ENCODE peak calls at places on chromosomes 2 and 18, in five cellular contexts. One of them, this sample, is unnamed.

GRCh38 chr18:3402962-3403585 is 46.9 kb upstream of the TGIF1 start:
- DNase-seq in hepatocyte: peak
- DNase-seq in psoas muscle: no peak
- DNase-seq in foreskin fibroblast: peak
- DNase-seq in fibroblast of lung: peak
- DNase-seq in this sample: no peak

GRCh38 chr2:69619725-69620124 is 23.8 kb downstream of the AAK1 start:
- DNase-seq in fibroblast of lung: no peak
- DNase-seq in hepatocyte: no peak
- DNase-seq in foreskin fibroblast: no peak
- DNase-seq in psoas muscle: no peak
- DNase-seq in this sample: no peak

GRCh38 chr2:49162151-49162550 is 7.8 kb upstream of the FSHR start:
- DNase-seq in hepatocyte: peak
- DNase-seq in fibroblast of lung: no peak
- DNase-seq in foreskin fibroblast: no peak
- DNase-seq in psoas muscle: no peak
- DNase-seq in this sample: no peak

GRCh38 chr18:54232485-54233227 is 8.2 kb upstream of the MBD2 start:
- DNase-seq in foreskin fibroblast: no peak
- DNase-seq in psoas muscle: no peak
- DNase-seq in fibroblast of lung: no peak
- DNase-seq in hepatocyte: no peak
- DNase-seq in this sample: no peak

GRCh38 chr2:149399934-149400615 is 69.7 kb downstream of the LYPD6 start:
- DNase-seq in fibroblast of lung: peak
- DNase-seq in hepatocyte: no peak
- DNase-seq in psoas muscle: no peak
- DNase-seq in foreskin fibroblast: no peak
- DNase-seq in this sample: no peak

GRCh38 chr2:51921076-51921475 is 889.1 kb upstream of the NRXN1 start:
- DNase-seq in foreskin fibroblast: no peak
- DNase-seq in fibroblast of lung: no peak
- DNase-seq in psoas muscle: no peak
- DNase-seq in hepatocyte: no peak
- DNase-seq in this sample: no peak

GRCh38 chr2:9686061-9686460 is 55.3 kb upstream of the YWHAQ start:
- DNase-seq in foreskin fibroblast: no peak
- DNase-seq in fibroblast of lung: no peak
- DNase-seq in hepatocyte: no peak
- DNase-seq in psoas muscle: no peak
- DNase-seq in this sample: no peak

GRCh38 chr2:231039821-231040364 is 2.6 kb downstream of the C2orf72 start:
- DNase-seq in foreskin fibroblast: no peak
- DNase-seq in psoas muscle: no peak
- DNase-seq in fibroblast of lung: no peak
- DNase-seq in hepatocyte: no peak
- DNase-seq in this sample: no peak

GRCh38 chr2:1707771-1708351 is 36.5 kb downstream of the PXDN start:
- DNase-seq in hepatocyte: peak
- DNase-seq in foreskin fibroblast: peak
- DNase-seq in fibroblast of lung: peak
- DNase-seq in psoas muscle: peak
- DNase-seq in this sample: no peak

GRCh38 chr18:74549591-74550104 is 15.3 kb downstream of the CNDP1 start:
- DNase-seq in foreskin fibroblast: no peak
- DNase-seq in hepatocyte: no peak
- DNase-seq in psoas muscle: no peak
- DNase-seq in fibroblast of lung: no peak
- DNase-seq in this sample: no peak

GRCh38 chr2:172256886-172257285 is 154.2 kb upstream of the DLX2 start:
- DNase-seq in psoas muscle: no peak
- DNase-seq in foreskin fibroblast: peak
- DNase-seq in fibroblast of lung: no peak
- DNase-seq in hepatocyte: no peak
- DNase-seq in this sample: no peak

GRCh38 chr2:9656270-9656766 is 25.5 kb upstream of the YWHAQ start:
- DNase-seq in fibroblast of lung: peak
- DNase-seq in foreskin fibroblast: peak
- DNase-seq in hepatocyte: no peak
- DNase-seq in psoas muscle: no peak
- DNase-seq in this sample: peak

GRCh38 chr2:36952748-36953197 is 13.6 kb downstream of the STRN start:
- DNase-seq in psoas muscle: no peak
- DNase-seq in fibroblast of lung: no peak
- DNase-seq in foreskin fibroblast: no peak
- DNase-seq in hepatocyte: no peak
- DNase-seq in this sample: no peak

GRCh38 chr18:36759167-36759776 is 69.5 kb downstream of the TPGS2 start:
- DNase-seq in fibroblast of lung: no peak
- DNase-seq in hepatocyte: no peak
- DNase-seq in psoas muscle: no peak
- DNase-seq in foreskin fibroblast: no peak
- DNase-seq in this sample: no peak

GRCh38 chr2:159506764-159507406 is 109.5 kb downstream of the BAZ2B start:
- DNase-seq in hepatocyte: peak
- DNase-seq in foreskin fibroblast: peak
- DNase-seq in fibroblast of lung: no peak
- DNase-seq in psoas muscle: no peak
- DNase-seq in this sample: no peak

GRCh38 chr2:145927398-145927951 is 1407.6 kb upstream of the ZEB2 start:
- DNase-seq in fibroblast of lung: peak
- DNase-seq in foreskin fibroblast: peak
- DNase-seq in hepatocyte: no peak
- DNase-seq in psoas muscle: no peak
- DNase-seq in this sample: no peak

GRCh38 chr18:76821875-76822509 is 365 bp upstream of the ZNF236 start:
- DNase-seq in hepatocyte: peak
- DNase-seq in psoas muscle: peak
- DNase-seq in fibroblast of lung: peak
- DNase-seq in foreskin fibroblast: peak
- DNase-seq in this sample: no peak

GRCh38 chr2:71299507-71299906 is 32.1 kb upstream of the ZNF638 start:
- DNase-seq in foreskin fibroblast: peak
- DNase-seq in fibroblast of lung: peak
- DNase-seq in psoas muscle: no peak
- DNase-seq in hepatocyte: peak
- DNase-seq in this sample: no peak

GRCh38 chr2:86704482-86704971 is 15.6 kb upstream of the RMND5A start:
- DNase-seq in fibroblast of lung: peak
- DNase-seq in foreskin fibroblast: peak
- DNase-seq in hepatocyte: peak
- DNase-seq in psoas muscle: no peak
- DNase-seq in this sample: peak

GRCh38 chr2:179106342-179107178 is 56.6 kb upstream of the CCDC141 start:
- DNase-seq in psoas muscle: no peak
- DNase-seq in fibroblast of lung: peak
- DNase-seq in foreskin fibroblast: peak
- DNase-seq in hepatocyte: peak
- DNase-seq in this sample: peak

GRCh38 chr2:240249423-240250149 is 109.1 kb upstream of the OTOS start:
- DNase-seq in psoas muscle: no peak
- DNase-seq in hepatocyte: no peak
- DNase-seq in fibroblast of lung: no peak
- DNase-seq in foreskin fibroblast: no peak
- DNase-seq in this sample: no peak

GRCh38 chr2:20421988-20422678 is 24.7 kb upstream of the RHOB start:
- DNase-seq in psoas muscle: peak
- DNase-seq in fibroblast of lung: peak
- DNase-seq in foreskin fibroblast: peak
- DNase-seq in hepatocyte: no peak
- DNase-seq in this sample: peak

GRCh38 chr2:18413794-18414396 is 146.6 kb downstream of the RDH14 start:
- DNase-seq in foreskin fibroblast: peak
- DNase-seq in hepatocyte: peak
- DNase-seq in psoas muscle: no peak
- DNase-seq in fibroblast of lung: peak
- DNase-seq in this sample: peak

GRCh38 chr2:45388541-45389100 is 222.4 kb downstream of the SRBD1 start:
- DNase-seq in hepatocyte: no peak
- DNase-seq in psoas muscle: no peak
- DNase-seq in foreskin fibroblast: no peak
- DNase-seq in fibroblast of lung: no peak
- DNase-seq in this sample: no peak

GRCh38 chr18:2883137-2883671 is 36.4 kb downstream of the EMILIN2 start:
- DNase-seq in foreskin fibroblast: peak
- DNase-seq in hepatocyte: no peak
- DNase-seq in psoas muscle: no peak
- DNase-seq in fibroblast of lung: no peak
- DNase-seq in this sample: no peak

GRCh38 chr2:44579136-44579836 is 217.5 kb downstream of the CAMKMT start:
- DNase-seq in psoas muscle: no peak
- DNase-seq in fibroblast of lung: no peak
- DNase-seq in hepatocyte: no peak
- DNase-seq in foreskin fibroblast: peak
- DNase-seq in this sample: no peak

GRCh38 chr2:219439518-219439917 is 4.9 kb downstream of the SPEG start:
- DNase-seq in foreskin fibroblast: no peak
- DNase-seq in fibroblast of lung: no peak
- DNase-seq in hepatocyte: no peak
- DNase-seq in psoas muscle: peak
- DNase-seq in this sample: no peak

GRCh38 chr18:6628189-6628588 is 101.3 kb upstream of the ARHGAP28 start:
- DNase-seq in hepatocyte: no peak
- DNase-seq in psoas muscle: no peak
- DNase-seq in fibroblast of lung: no peak
- DNase-seq in foreskin fibroblast: no peak
- DNase-seq in this sample: no peak

GRCh38 chr18:34970106-34970505 is 71.1 kb upstream of the MAPRE2 start:
- DNase-seq in foreskin fibroblast: peak
- DNase-seq in hepatocyte: no peak
- DNase-seq in psoas muscle: no peak
- DNase-seq in fibroblast of lung: peak
- DNase-seq in this sample: no peak

GRCh38 chr18:62984656-62985315 is 269.4 kb downstream of the PHLPP1 start:
- DNase-seq in psoas muscle: no peak
- DNase-seq in foreskin fibroblast: no peak
- DNase-seq in hepatocyte: no peak
- DNase-seq in fibroblast of lung: no peak
- DNase-seq in this sample: no peak

GRCh38 chr18:62979172-62979571 is 263.8 kb downstream of the PHLPP1 start:
- DNase-seq in hepatocyte: no peak
- DNase-seq in foreskin fibroblast: peak
- DNase-seq in psoas muscle: peak
- DNase-seq in fibroblast of lung: peak
- DNase-seq in this sample: peak

GRCh38 chr18:62981566-62981965 is 266.2 kb downstream of the PHLPP1 start:
- DNase-seq in fibroblast of lung: no peak
- DNase-seq in psoas muscle: no peak
- DNase-seq in foreskin fibroblast: no peak
- DNase-seq in hepatocyte: no peak
- DNase-seq in this sample: no peak

GRCh38 chr18:62979900-62980299 is 264.6 kb downstream of the PHLPP1 start:
- DNase-seq in fibroblast of lung: peak
- DNase-seq in foreskin fibroblast: no peak
- DNase-seq in hepatocyte: no peak
- DNase-seq in psoas muscle: no peak
- DNase-seq in this sample: no peak

DNA sequence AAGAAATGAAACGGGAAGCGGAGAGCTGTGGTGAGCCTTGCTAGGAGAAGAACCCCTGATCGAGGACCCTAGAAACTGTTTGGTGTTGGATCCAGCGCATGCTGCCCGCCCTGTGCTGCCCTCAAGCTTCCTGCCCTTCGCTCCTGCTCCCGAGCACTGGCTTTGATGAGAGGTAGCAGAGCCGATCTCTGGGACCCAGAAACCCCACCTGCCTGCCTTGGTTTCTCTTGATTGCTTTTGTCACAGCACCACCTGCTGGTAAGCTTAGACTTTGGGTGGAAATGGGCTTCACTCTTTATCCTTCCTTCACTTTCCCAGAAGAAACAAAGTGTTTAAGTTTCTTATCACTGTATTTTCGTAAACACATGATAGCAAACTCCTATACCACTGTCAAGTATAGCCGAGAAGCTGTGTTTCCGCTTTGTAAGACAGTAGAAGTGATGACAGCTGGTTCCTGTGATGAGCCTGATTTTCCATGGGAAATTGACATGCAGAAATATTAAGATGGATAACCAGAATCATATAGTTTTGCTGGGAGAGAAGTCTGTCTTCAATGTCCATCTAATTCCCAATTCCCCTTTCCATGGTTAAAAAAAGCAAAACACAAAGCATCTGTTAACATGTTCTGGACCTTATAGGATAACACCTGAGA is 267.4 kb downstream of the PHLPP1 start:
- DNase-seq in psoas muscle: no peak
- DNase-seq in fibroblast of lung: peak
- DNase-seq in foreskin fibroblast: peak
- DNase-seq in hepatocyte: peak
- DNase-seq in this sample: no peak
- H3K4me3 ChIP-seq in psoas muscle: peak
- H3K4me3 ChIP-seq in fibroblast of lung: no peak
- H3K4me3 ChIP-seq in foreskin fibroblast: peak
- H3K4me3 ChIP-seq in hepatocyte: no peak
- H3K4me3 ChIP-seq in this sample: peak

DNA sequence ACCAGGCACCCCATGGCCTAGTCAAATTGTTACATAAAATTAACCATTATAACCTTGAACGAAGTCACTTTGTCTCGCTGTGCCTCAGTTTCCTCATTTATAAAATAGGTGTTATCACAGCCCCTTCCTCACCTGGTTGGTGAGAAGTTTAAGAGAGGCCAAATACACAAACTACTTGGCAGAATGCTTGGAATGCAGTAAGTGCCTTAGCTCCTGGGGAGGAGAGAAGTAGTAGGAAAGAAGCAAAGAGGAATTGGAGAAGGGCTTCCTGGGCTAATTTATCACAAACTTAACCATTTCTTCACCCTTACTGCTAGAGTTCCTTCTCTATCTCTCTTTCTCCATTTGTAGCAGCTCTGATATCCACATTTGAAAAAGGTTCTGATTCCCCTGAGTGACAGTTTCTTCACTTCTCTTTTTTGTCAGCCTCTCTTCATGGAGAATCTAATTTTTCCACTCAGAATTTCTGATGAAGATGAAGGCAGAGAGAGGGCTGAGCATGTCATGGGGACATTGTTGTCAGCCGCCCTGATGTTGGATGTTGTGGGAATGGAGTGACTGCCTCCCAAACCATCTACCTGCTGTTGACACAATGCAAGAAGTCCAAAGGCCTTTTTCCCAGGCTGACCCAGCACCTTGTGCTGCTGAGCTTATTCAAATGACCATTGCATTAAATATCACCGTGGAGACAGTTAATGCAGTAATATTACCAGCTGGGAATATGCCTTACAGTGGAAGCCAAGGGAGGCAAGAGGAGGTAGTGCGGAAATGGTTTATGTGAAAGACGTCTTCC is 60.4 kb downstream of the BOD1L2 start:
- DNase-seq in fibroblast of lung: no peak
- DNase-seq in psoas muscle: no peak
- DNase-seq in hepatocyte: peak
- DNase-seq in foreskin fibroblast: no peak
- DNase-seq in this sample: no peak
- TF ChIP-seq CTCF in fibroblast of lung: no peak
- TF ChIP-seq CTCF in psoas muscle: no peak
- TF ChIP-seq CTCF in hepatocyte: no peak
- TF ChIP-seq CTCF in foreskin fibroblast: no peak
- TF ChIP-seq CTCF in this sample: no peak

GRCh38 chr18:47247036-47247832 is 4.2 kb downstream of the SKOR2 start:
- DNase-seq in fibroblast of lung: no peak
- DNase-seq in hepatocyte: peak
- DNase-seq in psoas muscle: no peak
- DNase-seq in foreskin fibroblast: no peak
- DNase-seq in this sample: no peak
- H3K4me3 ChIP-seq in fibroblast of lung: no peak
- H3K4me3 ChIP-seq in hepatocyte: no peak
- H3K4me3 ChIP-seq in psoas muscle: peak
- H3K4me3 ChIP-seq in foreskin fibroblast: no peak
- H3K4me3 ChIP-seq in this sample: no peak

GRCh38 chr2:181465686-181466375 is 8.6 kb downstream of the ITGA4 start:
- DNase-seq in psoas muscle: no peak
- DNase-seq in hepatocyte: no peak
- DNase-seq in fibroblast of lung: peak
- DNase-seq in foreskin fibroblast: peak
- DNase-seq in this sample: peak
- TF ChIP-seq CTCF in psoas muscle: no peak
- TF ChIP-seq CTCF in hepatocyte: no peak
- TF ChIP-seq CTCF in fibroblast of lung: no peak
- TF ChIP-seq CTCF in foreskin fibroblast: no peak
- TF ChIP-seq CTCF in this sample: no peak